ENCODE peak calls at places on chromosomes 4 and X, in eight cellular contexts. H is DMS 273 treated with DMSO at 0.1 percent for 48 hours, P is BJ, E is iPS-NIHi11, B is AG09319, X is gastrocnemius medialis, T is heart right ventricle, S is NCI-H146. W is an unnamed sample.

GRCh38 chrX:129522184-129523059 is 868 bp downstream of the SMARCA1 start:
- DNase-seq in H (peak; percentile 34), P (no peak), E (peak; percentile 70), B (no peak), X (peak; percentile 32), T (peak; percentile 47), S (peak; percentile 71), W (peak; percentile 60)

GRCh38 chrX:435536-436122 is 48.9 kb upstream of the PPP2R3B start:
- DNase-seq in H (no peak), P (no peak), E (no peak), B (no peak), X (no peak), T (no peak), S (no peak), W (no peak)

GRCh38 chr4:39620551-39620950 is 18.1 kb downstream of the SMIM14 start:
- DNase-seq in H (no peak), P (no peak), E (no peak), B (no peak), X (no peak), T (no peak), S (no peak), W (no peak)

GRCh38 chr4:85573270-85573669 is 98.3 kb downstream of the ARHGAP24 start:
- DNase-seq in H (no peak), P (no peak), E (no peak), B (no peak), X (no peak), T (no peak), S (no peak), W (no peak)

GRCh38 chr4:10077492-10078335 is 38.9 kb downstream of the WDR1 start:
- DNase-seq in H (no peak), P (no peak), E (no peak), B (no peak), X (peak; percentile 16), T (no peak), S (no peak), W (no peak)

GRCh38 chr4:173360587-173361221 is 10.1 kb upstream of the SAP30 start:
- DNase-seq in H (no peak), P (no peak), E (peak; percentile 11), B (no peak), X (no peak), T (no peak), S (no peak), W (peak; percentile 23)

GRCh38 chr4:74262522-74262921 is 45.7 kb upstream of the EPGN start:
- DNase-seq in H (no peak), P (no peak), E (no peak), B (no peak), X (no peak), T (no peak), S (no peak), W (no peak)

GRCh38 chr4:39698424-39699009 is 581 bp downstream of the UBE2K start:
- DNase-seq in H (no peak), P (no peak), E (peak; percentile 59), B (no peak), X (peak; percentile 62), T (peak; percentile 46), S (peak; percentile 67), W (peak; percentile 31)

GRCh38 chr4:104015680-104016079 is 295.9 kb upstream of the TACR3 start:
- DNase-seq in H (no peak), P (no peak), E (no peak), B (no peak), X (no peak), T (no peak), S (no peak), W (peak; percentile 17)

GRCh38 chr4:86380176-86380724 is 20.4 kb upstream of the MAPK10 start:
- DNase-seq in H (no peak), P (no peak), E (no peak), B (no peak), X (no peak), T (no peak), S (peak; percentile 79), W (no peak)

GRCh38 chr4:74805601-74806000 is 11.3 kb upstream of the BTC start:
- DNase-seq in H (no peak), P (no peak), E (peak; percentile 22), B (no peak), X (no peak), T (no peak), S (no peak), W (peak; percentile 72)

GRCh38 chrX:102833136-102833535 is 103.9 kb upstream of the RAB40AL start:
- DNase-seq in H (no peak), P (no peak), E (no peak), B (no peak), X (no peak), T (no peak), S (no peak), W (peak; percentile 5)

GRCh38 chrX:9062621-9063020 is 28.7 kb upstream of the FAM9B start:
- DNase-seq in H (peak; percentile 76), P (no peak), E (no peak), B (no peak), X (no peak), T (no peak), S (no peak), W (no peak)

GRCh38 chr4:6876440-6876839 is 33.2 kb upstream of the TBC1D14 start:
- DNase-seq in H (no peak), P (peak; percentile 16), E (no peak), B (no peak), X (no peak), T (no peak), S (no peak), W (no peak)

GRCh38 chr4:121669163-121669550 is 27.6 kb downstream of the ANXA5 start:
- DNase-seq in H (no peak), P (no peak), E (no peak), B (peak; percentile 20), X (no peak), T (no peak), S (no peak), W (no peak)

GRCh38 chr4:109826719-109827118 is 1.1 kb upstream of the RRH start:
- DNase-seq in H (no peak), P (no peak), E (no peak), B (no peak), X (no peak), T (no peak), S (no peak), W (peak; percentile 32)

GRCh38 chr4:25440478-25441030 is 63.5 kb downstream of the ANAPC4 start:
- DNase-seq in H (no peak), P (no peak), E (no peak), B (no peak), X (no peak), T (peak; percentile 62), S (no peak), W (no peak)

GRCh38 chr4:10582059-10582686 is 102.4 kb downstream of the CLNK start:
- DNase-seq in H (no peak), P (no peak), E (peak; percentile 43), B (no peak), X (no peak), T (no peak), S (peak; percentile 55), W (peak; percentile 56)

GRCh38 chr4:150381671-150382427 is 200.1 kb upstream of the MAB21L2 start:
- DNase-seq in H (no peak), P (no peak), E (no peak), B (no peak), X (no peak), T (no peak), S (no peak), W (no peak)

GRCh38 chr4:141565379-141566089 is 70.8 kb upstream of the IL15 start:
- DNase-seq in H (no peak), P (no peak), E (no peak), B (no peak), X (no peak), T (no peak), S (no peak), W (no peak)

GRCh38 chrX:120111611-120112010 is 4.1 kb downstream of the RHOXF1 start:
- DNase-seq in H (no peak), P (no peak), E (no peak), B (no peak), X (no peak), T (no peak), S (no peak), W (no peak)

GRCh38 chr4:37685726-37686372 is 327 bp downstream of the RELL1 start:
- DNase-seq in H (no peak), P (no peak), E (no peak), B (no peak), X (peak; percentile 53), T (peak; percentile 69), S (peak; percentile 18), W (peak; percentile 32)

GRCh38 chr4:88005086-88005485 is 2.3 kb upstream of the PKD2 start:
- DNase-seq in H (no peak), P (peak; percentile 57), E (no peak), B (no peak), X (peak; percentile 59), T (no peak), S (no peak), W (no peak)

GRCh38 chr4:55321707-55322264 is 24.3 kb upstream of the SRD5A3 start:
- DNase-seq in H (peak; percentile 42), P (no peak), E (peak; percentile 59), B (peak; percentile 49), X (peak; percentile 37), T (no peak), S (peak; percentile 33), W (peak; percentile 70)

GRCh38 chr4:80913381-80913780 is 117.1 kb upstream of the BMP3 start:
- DNase-seq in H (no peak), P (no peak), E (no peak), B (no peak), X (no peak), T (no peak), S (no peak), W (no peak)

GRCh38 chr4:141768954-141769353 is 132.6 kb downstream of the IL15 start:
- DNase-seq in H (no peak), P (peak; percentile 51), E (no peak), B (peak; percentile 41), X (no peak), T (no peak), S (no peak), W (no peak)

GRCh38 chr4:7428261-7429068 is 6.3 kb downstream of the PSAPL1 start:
- DNase-seq in H (no peak), P (no peak), E (no peak), B (no peak), X (no peak), T (no peak), S (no peak), W (no peak)

GRCh38 chr4:27278615-27279014 is 418.0 kb downstream of the STIM2 start:
- DNase-seq in H (no peak), P (no peak), E (peak; percentile 72), B (no peak), X (no peak), T (no peak), S (no peak), W (peak; percentile 30)

GRCh38 chr4:112802780-112803179 is 165.8 kb downstream of the LARP7 start:
- DNase-seq in H (no peak), P (no peak), E (no peak), B (no peak), X (no peak), T (no peak), S (no peak), W (no peak)

GRCh38 chr4:108036252-108036651 is 46.6 kb downstream of the HADH start:
- DNase-seq in H (no peak), P (no peak), E (no peak), B (no peak), X (peak; percentile 30), T (no peak), S (no peak), W (no peak)

GRCh38 chr4:161525121-161525520 is 638.7 kb downstream of the FSTL5 start:
- DNase-seq in H (no peak), P (no peak), E (no peak), B (no peak), X (no peak), T (no peak), S (no peak), W (no peak)

GRCh38 chr4:32196950-32197688 is 1477.0 kb downstream of the PCDH7 start:
- DNase-seq in H (no peak), P (no peak), E (no peak), B (no peak), X (no peak), T (no peak), S (no peak), W (peak; percentile 1)